ENCODE peak calls at places on chromosomes 4 and X, in six cellular contexts. One of them, this sample, is unnamed.

GRCh38 chr4:85058551-85058950 is 92.1 kb upstream of the WDFY3 start:
- DNase-seq in CD8-positive, alpha-beta memory T cell: no peak
- DNase-seq in A549: no peak
- DNase-seq in mesendoderm: no peak
- DNase-seq in esophagus squamous epithelium: no peak
- DNase-seq in cardiac fibroblast: no peak
- DNase-seq in this sample: no peak

GRCh38 chr4:100493756-100494155 is 24.1 kb downstream of the EMCN start:
- DNase-seq in A549: no peak
- DNase-seq in esophagus squamous epithelium: no peak
- DNase-seq in CD8-positive, alpha-beta memory T cell: no peak
- DNase-seq in cardiac fibroblast: no peak
- DNase-seq in mesendoderm: no peak
- DNase-seq in this sample: no peak

GRCh38 chr4:100981447-100982204 is 365.7 kb downstream of the PPP3CA start:
- DNase-seq in cardiac fibroblast: peak; percentile 64
- DNase-seq in CD8-positive, alpha-beta memory T cell: no peak
- DNase-seq in mesendoderm: peak; percentile 86
- DNase-seq in A549: no peak
- DNase-seq in esophagus squamous epithelium: no peak
- DNase-seq in this sample: no peak

GRCh38 chrX:124736553-124737240 is 390.3 kb downstream of the SH2D1A start:
- DNase-seq in A549: no peak
- DNase-seq in cardiac fibroblast: no peak
- DNase-seq in CD8-positive, alpha-beta memory T cell: peak; percentile 67
- DNase-seq in mesendoderm: peak; percentile 35
- DNase-seq in esophagus squamous epithelium: no peak
- DNase-seq in this sample: no peak

GRCh38 chrX:107716816-107717700 is 58.5 kb downstream of the TSC22D3 start:
- DNase-seq in A549: peak; percentile 71
- DNase-seq in esophagus squamous epithelium: peak; percentile 76
- DNase-seq in cardiac fibroblast: peak; percentile 94
- DNase-seq in CD8-positive, alpha-beta memory T cell: peak; percentile 93
- DNase-seq in mesendoderm: peak; percentile 86
- DNase-seq in this sample: peak; percentile 61

GRCh38 chrX:38494239-38494823 is 67.0 kb upstream of the TSPAN7 start:
- DNase-seq in CD8-positive, alpha-beta memory T cell: no peak
- DNase-seq in mesendoderm: no peak
- DNase-seq in A549: no peak
- DNase-seq in esophagus squamous epithelium: no peak
- DNase-seq in cardiac fibroblast: no peak
- DNase-seq in this sample: peak; percentile 85

GRCh38 chrX:20521245-20521644 is 254.5 kb upstream of the RPS6KA3 start:
- DNase-seq in CD8-positive, alpha-beta memory T cell: no peak
- DNase-seq in A549: no peak
- DNase-seq in mesendoderm: peak; percentile 14
- DNase-seq in esophagus squamous epithelium: no peak
- DNase-seq in cardiac fibroblast: peak; percentile 75
- DNase-seq in this sample: no peak

GRCh38 chrX:13816899-13817298 is at the start of gene GPM6B:
- DNase-seq in A549: no peak
- DNase-seq in esophagus squamous epithelium: no peak
- DNase-seq in CD8-positive, alpha-beta memory T cell: no peak
- DNase-seq in mesendoderm: peak; percentile 32
- DNase-seq in cardiac fibroblast: no peak
- DNase-seq in this sample: peak; percentile 60

GRCh38 chrX:129875669-129876068 is 30.3 kb upstream of the UTP14A start:
- DNase-seq in mesendoderm: no peak
- DNase-seq in A549: no peak
- DNase-seq in esophagus squamous epithelium: no peak
- DNase-seq in cardiac fibroblast: peak; percentile 80
- DNase-seq in CD8-positive, alpha-beta memory T cell: no peak
- DNase-seq in this sample: no peak

GRCh38 chr4:47531241-47531953 is 46.3 kb downstream of the ATP10D start:
- DNase-seq in mesendoderm: peak; percentile 87
- DNase-seq in cardiac fibroblast: peak; percentile 93
- DNase-seq in esophagus squamous epithelium: no peak
- DNase-seq in CD8-positive, alpha-beta memory T cell: peak; percentile 72
- DNase-seq in A549: no peak
- DNase-seq in this sample: no peak

GRCh38 chr4:19324175-19324574 is 927.5 kb upstream of the SLIT2 start:
- DNase-seq in esophagus squamous epithelium: no peak
- DNase-seq in cardiac fibroblast: no peak
- DNase-seq in A549: no peak
- DNase-seq in CD8-positive, alpha-beta memory T cell: no peak
- DNase-seq in mesendoderm: peak; percentile 57
- DNase-seq in this sample: no peak

GRCh38 chrX:36160056-36160455 is 240.5 kb downstream of the CFAP47 start:
- DNase-seq in CD8-positive, alpha-beta memory T cell: no peak
- DNase-seq in esophagus squamous epithelium: no peak
- DNase-seq in cardiac fibroblast: no peak
- DNase-seq in mesendoderm: no peak
- DNase-seq in A549: no peak
- DNase-seq in this sample: no peak

GRCh38 chr4:112120021-112120420 is 25.2 kb upstream of the FAM241A start:
- DNase-seq in mesendoderm: no peak
- DNase-seq in CD8-positive, alpha-beta memory T cell: no peak
- DNase-seq in esophagus squamous epithelium: no peak
- DNase-seq in A549: no peak
- DNase-seq in cardiac fibroblast: no peak
- DNase-seq in this sample: no peak

GRCh38 chr4:85302756-85303155 is 172.2 kb upstream of the ARHGAP24 start:
- DNase-seq in esophagus squamous epithelium: no peak
- DNase-seq in cardiac fibroblast: no peak
- DNase-seq in CD8-positive, alpha-beta memory T cell: no peak
- DNase-seq in A549: no peak
- DNase-seq in mesendoderm: no peak
- DNase-seq in this sample: no peak

GRCh38 chr4:2593003-2593402 is 56.6 kb downstream of the FAM193A start:
- DNase-seq in mesendoderm: peak; percentile 61
- DNase-seq in CD8-positive, alpha-beta memory T cell: no peak
- DNase-seq in A549: no peak
- DNase-seq in cardiac fibroblast: no peak
- DNase-seq in esophagus squamous epithelium: no peak
- DNase-seq in this sample: no peak

GRCh38 chrX:131068945-131069719 is 11.0 kb downstream of the ARHGAP36 start:
- DNase-seq in CD8-positive, alpha-beta memory T cell: no peak
- DNase-seq in cardiac fibroblast: peak; percentile 5
- DNase-seq in esophagus squamous epithelium: no peak
- DNase-seq in mesendoderm: peak; percentile 86
- DNase-seq in A549: peak; percentile 72
- DNase-seq in this sample: peak; percentile 86

GRCh38 chrX:16185725-16186136 is 18.4 kb downstream of the MAGEB17 start:
- DNase-seq in mesendoderm: peak; percentile 54
- DNase-seq in CD8-positive, alpha-beta memory T cell: no peak
- DNase-seq in A549: peak; percentile 38
- DNase-seq in esophagus squamous epithelium: no peak
- DNase-seq in cardiac fibroblast: peak; percentile 79
- DNase-seq in this sample: no peak

GRCh38 chr4:94516067-94516466 is 64.3 kb downstream of the PDLIM5 start:
- DNase-seq in esophagus squamous epithelium: no peak
- DNase-seq in CD8-positive, alpha-beta memory T cell: no peak
- DNase-seq in mesendoderm: peak; percentile 27
- DNase-seq in cardiac fibroblast: peak; percentile 93
- DNase-seq in A549: no peak
- DNase-seq in this sample: no peak

GRCh38 chr4:76550966-76551780 is 116.1 kb downstream of the SHROOM3 start:
- DNase-seq in mesendoderm: no peak
- DNase-seq in cardiac fibroblast: no peak
- DNase-seq in CD8-positive, alpha-beta memory T cell: no peak
- DNase-seq in A549: no peak
- DNase-seq in esophagus squamous epithelium: no peak
- DNase-seq in this sample: no peak

GRCh38 chr4:159106636-159107035 is 3.8 kb downstream of the RAPGEF2 start:
- DNase-seq in cardiac fibroblast: peak; percentile 17
- DNase-seq in esophagus squamous epithelium: no peak
- DNase-seq in A549: no peak
- DNase-seq in mesendoderm: no peak
- DNase-seq in CD8-positive, alpha-beta memory T cell: no peak
- DNase-seq in this sample: no peak

GRCh38 chr4:10030946-10031662 is 9.8 kb upstream of the SLC2A9 start:
- DNase-seq in cardiac fibroblast: no peak
- DNase-seq in mesendoderm: no peak
- DNase-seq in A549: no peak
- DNase-seq in CD8-positive, alpha-beta memory T cell: no peak
- DNase-seq in esophagus squamous epithelium: no peak
- DNase-seq in this sample: no peak

GRCh38 chrX:85992811-85993229 is 54.5 kb downstream of the CHM start:
- DNase-seq in A549: no peak
- DNase-seq in cardiac fibroblast: peak; percentile 57
- DNase-seq in mesendoderm: peak; percentile 71
- DNase-seq in CD8-positive, alpha-beta memory T cell: no peak
- DNase-seq in esophagus squamous epithelium: no peak
- DNase-seq in this sample: peak; percentile 13

GRCh38 chr4:40200881-40201797 is 4.3 kb downstream of the RHOH start:
- DNase-seq in A549: no peak
- DNase-seq in cardiac fibroblast: no peak
- DNase-seq in CD8-positive, alpha-beta memory T cell: no peak
- DNase-seq in mesendoderm: no peak
- DNase-seq in esophagus squamous epithelium: no peak
- DNase-seq in this sample: no peak

GRCh38 chr4:142645478-142646108 is 200.5 kb downstream of the INPP4B start:
- DNase-seq in A549: no peak
- DNase-seq in cardiac fibroblast: peak; percentile 16
- DNase-seq in esophagus squamous epithelium: no peak
- DNase-seq in mesendoderm: no peak
- DNase-seq in CD8-positive, alpha-beta memory T cell: no peak
- DNase-seq in this sample: no peak

GRCh38 chr4:158331863-158332262 is 121.6 kb downstream of the TMEM144 start:
- DNase-seq in cardiac fibroblast: no peak
- DNase-seq in A549: no peak
- DNase-seq in CD8-positive, alpha-beta memory T cell: no peak
- DNase-seq in esophagus squamous epithelium: no peak
- DNase-seq in mesendoderm: no peak
- DNase-seq in this sample: no peak

GRCh38 chrX:16239211-16239610 is 71.9 kb downstream of the MAGEB17 start:
- DNase-seq in mesendoderm: no peak
- DNase-seq in esophagus squamous epithelium: no peak
- DNase-seq in CD8-positive, alpha-beta memory T cell: no peak
- DNase-seq in A549: peak; percentile 2
- DNase-seq in cardiac fibroblast: peak; percentile 81
- DNase-seq in this sample: no peak

DNA sequence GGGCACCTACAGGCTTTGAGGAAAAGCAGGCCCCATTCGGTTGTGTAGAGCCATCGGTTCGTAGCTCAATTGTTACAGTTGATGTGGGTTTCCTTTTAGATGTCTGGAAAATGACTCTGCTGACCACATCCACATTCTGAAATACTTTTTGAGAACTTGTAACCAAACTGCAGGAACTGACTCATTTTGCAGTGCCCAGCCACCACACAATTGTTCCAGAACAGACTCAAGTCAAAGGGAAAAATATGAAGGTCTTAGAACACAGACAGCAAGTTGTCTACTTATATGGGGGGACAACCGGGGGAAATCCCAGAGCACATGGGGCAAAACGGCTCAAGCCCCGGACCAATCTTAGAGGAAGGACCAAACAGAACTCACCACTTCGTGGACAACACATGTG is 557.6 kb upstream of the DIPK2B start:
- DNase-seq in CD8-positive, alpha-beta memory T cell: peak; percentile 47
- DNase-seq in mesendoderm: no peak
- DNase-seq in cardiac fibroblast: peak; percentile 93
- DNase-seq in esophagus squamous epithelium: no peak
- DNase-seq in A549: no peak
- DNase-seq in this sample: no peak
- H3K4me3 ChIP-seq in CD8-positive, alpha-beta memory T cell: peak overlapping the region; percentile 33
- H3K4me3 ChIP-seq in mesendoderm: no peak overlapping the region
- H3K4me3 ChIP-seq in cardiac fibroblast: no peak overlapping the region
- H3K4me3 ChIP-seq in esophagus squamous epithelium: no peak overlapping the region
- H3K4me3 ChIP-seq in A549: no peak overlapping the region
- H3K4me3 ChIP-seq in this sample: no peak overlapping the region

DNA sequence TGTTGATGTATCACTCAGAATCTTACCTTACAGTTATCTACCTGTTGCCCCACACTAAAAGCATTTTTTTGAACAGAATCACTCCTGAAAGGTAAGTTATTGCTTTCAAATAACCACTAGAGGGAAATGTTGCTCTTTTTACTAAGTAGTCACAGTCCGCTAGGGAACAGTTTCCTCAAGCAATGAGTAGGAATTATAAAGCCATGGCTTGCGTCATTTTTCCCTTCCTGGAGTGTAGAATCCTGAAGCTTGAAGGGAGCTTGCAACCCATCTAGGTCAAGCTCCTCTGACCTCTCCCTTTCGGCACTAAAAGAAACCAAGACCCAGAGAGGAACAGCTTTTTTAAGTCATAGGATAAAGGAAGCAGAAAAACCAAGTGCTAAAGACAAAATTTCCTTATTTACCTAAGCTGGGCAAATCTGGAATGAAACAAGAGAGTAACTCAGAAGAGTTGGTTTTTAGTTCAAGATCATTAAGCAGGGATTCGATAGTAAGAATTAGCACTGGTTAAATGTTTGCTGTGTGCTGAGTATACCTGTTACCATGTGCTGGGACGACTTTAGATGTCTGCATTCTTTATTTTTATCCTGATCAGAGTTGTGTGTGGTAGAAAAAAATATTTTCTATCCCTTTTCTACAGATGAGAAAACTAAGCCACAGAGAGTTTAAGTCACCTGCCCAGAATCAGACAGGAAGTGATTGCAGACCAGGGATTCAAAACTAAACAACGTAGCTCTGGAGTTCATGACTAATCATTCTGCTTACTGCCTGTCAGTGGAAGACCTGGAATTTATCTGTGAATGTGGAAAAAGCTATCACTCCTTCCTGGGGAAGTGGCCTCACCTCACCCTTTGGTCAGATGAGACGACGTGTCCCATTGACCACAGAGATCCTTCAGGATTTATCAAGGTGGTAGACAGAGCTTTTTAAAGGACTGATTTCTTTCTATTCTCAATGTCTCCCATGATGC is 631.5 kb downstream of the RAB28 start:
- DNase-seq in cardiac fibroblast: peak; percentile 74
- DNase-seq in esophagus squamous epithelium: no peak
- DNase-seq in mesendoderm: peak; percentile 89
- DNase-seq in CD8-positive, alpha-beta memory T cell: no peak
- DNase-seq in A549: peak; percentile 23
- DNase-seq in this sample: no peak
- H3K4me3 ChIP-seq in cardiac fibroblast: no peak overlapping the region
- H3K4me3 ChIP-seq in esophagus squamous epithelium: no peak overlapping the region
- H3K4me3 ChIP-seq in mesendoderm: no peak overlapping the region
- H3K4me3 ChIP-seq in CD8-positive, alpha-beta memory T cell: no peak overlapping the region
- H3K4me3 ChIP-seq in A549: no peak overlapping the region
- H3K4me3 ChIP-seq in this sample: no peak overlapping the region

GRCh38 chr4:80202190-80202711 is 4.9 kb downstream of the PRDM8 start:
- DNase-seq in esophagus squamous epithelium: peak; percentile 17
- DNase-seq in CD8-positive, alpha-beta memory T cell: peak; percentile 75
- DNase-seq in A549: peak; percentile 63
- DNase-seq in mesendoderm: peak; percentile 81
- DNase-seq in cardiac fibroblast: peak; percentile 74
- DNase-seq in this sample: peak; percentile 72
- H3K4me3 ChIP-seq in esophagus squamous epithelium: peak overlapping the region; percentile 58
- H3K4me3 ChIP-seq in CD8-positive, alpha-beta memory T cell: peak overlapping the region; percentile 42
- H3K4me3 ChIP-seq in A549: peak overlapping the region; percentile 48
- H3K4me3 ChIP-seq in mesendoderm: no peak overlapping the region
- H3K4me3 ChIP-seq in cardiac fibroblast: peak overlapping the region; percentile 54
- H3K4me3 ChIP-seq in this sample: peak overlapping the region; percentile 45

DNA sequence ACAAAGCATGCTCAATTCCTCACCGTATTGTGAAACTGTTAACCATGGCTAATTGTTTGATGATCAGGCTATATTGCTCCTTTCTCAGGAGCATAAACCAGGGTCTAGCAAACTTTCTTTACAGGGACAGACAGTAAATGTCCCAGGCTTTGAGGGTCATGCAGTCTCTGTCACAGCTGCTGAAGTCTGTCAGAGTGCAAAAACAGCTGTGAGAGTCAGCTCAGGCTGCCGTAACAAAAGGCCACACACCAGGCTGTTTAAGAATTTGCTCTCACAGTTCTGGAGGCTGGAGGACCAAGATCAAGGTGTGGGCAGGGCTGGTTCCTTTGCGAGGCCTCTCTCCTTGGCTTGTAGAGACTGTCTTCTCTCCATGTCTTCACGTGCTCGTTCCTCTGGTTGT is 75.6 kb downstream of the GPR143 start:
- DNase-seq in CD8-positive, alpha-beta memory T cell: no peak
- DNase-seq in esophagus squamous epithelium: no peak
- DNase-seq in mesendoderm: no peak
- DNase-seq in A549: no peak
- DNase-seq in cardiac fibroblast: no peak
- DNase-seq in this sample: no peak
- H3K4me3 ChIP-seq in CD8-positive, alpha-beta memory T cell: no peak overlapping the region
- H3K4me3 ChIP-seq in esophagus squamous epithelium: no peak overlapping the region
- H3K4me3 ChIP-seq in mesendoderm: no peak overlapping the region
- H3K4me3 ChIP-seq in A549: no peak overlapping the region
- H3K4me3 ChIP-seq in cardiac fibroblast: no peak overlapping the region
- H3K4me3 ChIP-seq in this sample: no peak overlapping the region